ENCODE peak calls at places on chromosomes 16 and 17, in seven cellular contexts. Q is Panc1; P is left colon; O is EL; I is T-helper 2 cell; T is Caki2; M is stimulated activated CD8-positive, alpha-beta memory T cell treated with anti-CD3 and anti-CD28 coated beads, Interleukin-4, amount 100 ng/mL, for 4 hours. S is an unnamed sample.

GRCh38 chr16:79067600-79067999 is 532.9 kb downstream of the MAF start:
- DNase-seq in Q (no peak), P (no peak), O (no peak), I (no peak), T (no peak), M (no peak), S (no peak)

GRCh38 chr17:81601525-81602120 is 35.3 kb downstream of the NPLOC4 start:
- DNase-seq in Q (peak), P (no peak), O (peak), I (peak), T (peak), M (peak), S (peak)

GRCh38 chr16:13143551-13143950 is 242.2 kb downstream of the SHISA9 start:
- DNase-seq in Q (no peak), P (no peak), O (no peak), I (no peak), T (no peak), M (no peak), S (no peak)

GRCh38 chr17:43570518-43570928 is 24.4 kb upstream of the ETV4 start:
- DNase-seq in Q (no peak), P (no peak), O (peak), I (no peak), T (peak), M (no peak), S (no peak)

GRCh38 chr17:51353296-51353695 is 93.0 kb downstream of the UTP18 start:
- DNase-seq in Q (no peak), P (no peak), O (no peak), I (no peak), T (no peak), M (no peak), S (no peak)

GRCh38 chr17:42623732-42624596 is 14.5 kb downstream of the TUBG1 start:
- DNase-seq in Q (no peak), P (peak), O (no peak), I (no peak), T (peak), M (no peak), S (peak)

GRCh38 chr17:2017274-2017941 is 7.7 kb downstream of the RTN4RL1 start:
- DNase-seq in Q (no peak), P (no peak), O (no peak), I (no peak), T (no peak), M (no peak), S (no peak)

GRCh38 chr17:78130439-78131101 is at the start of gene TMC8:
- DNase-seq in Q (no peak), P (no peak), O (no peak), I (peak), T (no peak), M (peak), S (no peak)

GRCh38 chr16:90008708-90009145 is 10.5 kb downstream of the DBNDD1 start:
- DNase-seq in Q (no peak), P (peak), O (no peak), I (peak), T (no peak), M (peak), S (no peak)

GRCh38 chr17:50133028-50133768 is 3.2 kb upstream of the SAMD14 start:
- DNase-seq in Q (no peak), P (no peak), O (peak), I (no peak), T (no peak), M (no peak), S (no peak)

GRCh38 chr16:85416267-85417109 is 196.6 kb upstream of the GSE1 start:
- DNase-seq in Q (no peak), P (peak), O (peak), I (peak), T (no peak), M (peak), S (peak)

GRCh38 chr17:77164483-77165030 is 23.8 kb downstream of the SEC14L1 start:
- DNase-seq in Q (no peak), P (no peak), O (no peak), I (no peak), T (no peak), M (no peak), S (no peak)

GRCh38 chr17:40958086-40958953 is 8.4 kb downstream of the KRT39 start:
- DNase-seq in Q (no peak), P (no peak), O (no peak), I (no peak), T (no peak), M (no peak), S (no peak)

GRCh38 chr16:86775401-86775985 is 197.1 kb downstream of the FOXL1 start:
- DNase-seq in Q (no peak), P (no peak), O (no peak), I (no peak), T (no peak), M (no peak), S (no peak)

GRCh38 chr17:19448341-19449268 is 37.6 kb downstream of the RNF112 start:
- DNase-seq in Q (peak), P (no peak), O (peak), I (no peak), T (peak), M (no peak), S (no peak)

GRCh38 chr17:60743812-60744211 is 66.2 kb downstream of the BCAS3 start:
- DNase-seq in Q (no peak), P (no peak), O (peak), I (no peak), T (no peak), M (no peak), S (no peak)